ENCODE peak calls at places on chromosomes 2 and 18, in seven cellular contexts. M is cardiac fibroblast, R is nephron progenitor cell, F is right atrium auricular region, G is A549, S is fibroblast of the aortic adventitia, T is GM13976. J is an unnamed sample.

GRCh38 chr2:36356990-36357505 is 1.5 kb downstream of the CRIM1 start:
- DNase-seq in G (no peak), S (peak), R (peak), F (no peak), M (peak), T (peak), J (no peak)

GRCh38 chr2:207394203-207394741 is 135.5 kb upstream of the CREB1 start:
- DNase-seq in T (no peak), M (peak), R (no peak), S (peak), G (peak), F (no peak), J (no peak)

GRCh38 chr2:26696352-26696816 is 3.9 kb downstream of the KCNK3 start:
- DNase-seq in S (peak), G (peak), T (no peak), F (no peak), R (no peak), M (peak), J (no peak)

GRCh38 chr2:43224131-43224570 is 2.3 kb downstream of the ZFP36L2 start:
- DNase-seq in F (no peak), R (peak), M (peak), G (peak), S (peak), T (peak), J (peak)

GRCh38 chr18:6031004-6031403 is 135.7 kb upstream of the TMEM200C start:
- DNase-seq in S (no peak), F (no peak), G (no peak), R (no peak), M (no peak), T (no peak), J (no peak)

GRCh38 chr18:13216092-13216582 is 2.4 kb upstream of the LDLRAD4 start:
- DNase-seq in F (peak), T (peak), G (peak), S (peak), R (peak), M (peak), J (peak)

GRCh38 chr2:199306116-199306515 is 151.6 kb downstream of the SATB2 start:
- DNase-seq in F (no peak), M (no peak), R (no peak), G (no peak), T (no peak), S (no peak), J (no peak)

GRCh38 chr2:205563646-205564045 is 118.7 kb upstream of the NRP2 start:
- DNase-seq in F (no peak), S (no peak), R (no peak), T (peak), G (peak), M (peak), J (peak)

GRCh38 chr2:14634223-14634884 is 1.8 kb downstream of the LRATD1 start:
- DNase-seq in F (peak), S (peak), M (peak), G (peak), T (peak), R (peak), J (peak)

GRCh38 chr2:112848833-112849232 is 12.3 kb upstream of the IL1B start:
- DNase-seq in S (no peak), R (no peak), G (no peak), T (no peak), M (no peak), F (no peak), J (no peak)

GRCh38 chr18:1191341-1191740 is 286.7 kb downstream of the ADCYAP1 start:
- DNase-seq in S (no peak), T (no peak), G (no peak), F (no peak), R (no peak), M (no peak), J (no peak)

GRCh38 chr2:118940486-118941120 is 1.4 kb upstream of the MARCO start:
- DNase-seq in S (no peak), F (no peak), M (no peak), T (no peak), G (no peak), R (no peak), J (no peak)

GRCh38 chr18:26545335-26545734 is 3.0 kb downstream of the KCTD1 start:
- DNase-seq in S (no peak), M (no peak), T (no peak), G (no peak), F (no peak), R (no peak), J (no peak)

GRCh38 chr2:96764253-96764637 is 3.5 kb downstream of the CNNM4 start:
- DNase-seq in T (no peak), R (no peak), F (no peak), S (peak), M (no peak), G (no peak), J (no peak)

GRCh38 chr2:88739985-88740600 is 48.6 kb downstream of the RPIA start:
- DNase-seq in T (peak), F (peak), R (peak), S (peak), G (peak), M (peak), J (peak)

GRCh38 chr2:208820289-208820688 is 413.7 kb downstream of the PTH2R start:
- DNase-seq in S (no peak), F (no peak), M (no peak), G (peak), T (no peak), R (no peak), J (no peak)

GRCh38 chr2:145138626-145139025 is 618.7 kb upstream of the ZEB2 start:
- DNase-seq in F (no peak), M (no peak), G (no peak), T (no peak), R (no peak), S (no peak), J (no peak)

GRCh38 chr18:57561728-57562423 is 24.6 kb downstream of the FECH start:
- DNase-seq in T (peak), F (no peak), S (peak), M (peak), G (peak), R (peak), J (peak)

GRCh38 chr2:107728586-107728985 is 98.1 kb upstream of the RGPD4 start:
- DNase-seq in T (no peak), M (no peak), G (no peak), S (no peak), R (no peak), F (no peak), J (no peak)

GRCh38 chr18:51100371-51101000 is 70.5 kb downstream of the SMAD4 start:
- DNase-seq in R (no peak), M (no peak), G (no peak), T (no peak), F (no peak), S (no peak), J (no peak)

GRCh38 chr2:12363138-12363537 is 353.6 kb upstream of the TRIB2 start:
- DNase-seq in F (no peak), S (no peak), T (no peak), M (peak), G (no peak), R (no peak), J (no peak)

GRCh38 chr18:8286303-8286702 is 322.9 kb upstream of the RAB12 start:
- DNase-seq in S (peak), T (no peak), R (no peak), G (no peak), F (no peak), M (peak), J (no peak)

GRCh38 chr2:234689911-234690379 is 193.1 kb upstream of the ARL4C start:
- DNase-seq in R (no peak), G (no peak), F (peak), M (no peak), S (no peak), T (no peak), J (no peak)

GRCh38 chr2:200221055-200221692 is 85.3 kb upstream of the SPATS2L start:
- DNase-seq in G (peak), R (no peak), T (no peak), F (no peak), M (no peak), S (no peak), J (no peak)

GRCh38 chr2:212596688-212597087 is 58.1 kb upstream of the ERBB4 start:
- DNase-seq in G (no peak), R (no peak), S (no peak), M (no peak), F (no peak), T (no peak), J (no peak)

GRCh38 chr2:201432038-201432437 is 19.2 kb downstream of the TRAK2 start:
- DNase-seq in G (peak), S (peak), M (peak), R (no peak), F (no peak), T (no peak), J (no peak)

GRCh38 chr2:26942543-26943295 is 27.7 kb upstream of the MAPRE3 start:
- DNase-seq in S (peak), M (peak), T (peak), G (peak), F (peak), R (peak), J (peak)

GRCh38 chr2:189797902-189798301 is 13.7 kb downstream of the PMS1 start:
- DNase-seq in S (no peak), G (no peak), M (no peak), F (no peak), T (no peak), R (no peak), J (no peak)

GRCh38 chr2:196372811-196373664 is 201.7 kb upstream of the STK17B start:
- DNase-seq in S (peak), M (peak), T (no peak), F (no peak), G (no peak), R (no peak), J (no peak)

GRCh38 chr2:181037922-181038321 is 57.5 kb downstream of the UBE2E3 start:
- DNase-seq in T (no peak), G (no peak), S (peak), M (peak), F (no peak), R (no peak), J (no peak)

GRCh38 chr2:144510206-144510991 is 9.5 kb downstream of the ZEB2 start:
- DNase-seq in R (no peak), M (peak), G (no peak), F (no peak), T (peak), S (peak), J (no peak)

GRCh38 chr2:150410809-150411208 is 76.7 kb downstream of the RND3 start:
- DNase-seq in R (peak), F (no peak), G (peak), T (no peak), S (peak), M (peak), J (no peak)

GRCh38 chr2:32960647-32961403 is 14.1 kb downstream of the LTBP1 start:
- DNase-seq in M (no peak), T (no peak), F (no peak), S (no peak), R (no peak), G (no peak), J (no peak)

GRCh38 chr2:224938670-224939309 is 103.5 kb downstream of the DOCK10 start:
- DNase-seq in R (no peak), S (no peak), M (peak), F (no peak), G (no peak), T (no peak), J (no peak)

DNA sequence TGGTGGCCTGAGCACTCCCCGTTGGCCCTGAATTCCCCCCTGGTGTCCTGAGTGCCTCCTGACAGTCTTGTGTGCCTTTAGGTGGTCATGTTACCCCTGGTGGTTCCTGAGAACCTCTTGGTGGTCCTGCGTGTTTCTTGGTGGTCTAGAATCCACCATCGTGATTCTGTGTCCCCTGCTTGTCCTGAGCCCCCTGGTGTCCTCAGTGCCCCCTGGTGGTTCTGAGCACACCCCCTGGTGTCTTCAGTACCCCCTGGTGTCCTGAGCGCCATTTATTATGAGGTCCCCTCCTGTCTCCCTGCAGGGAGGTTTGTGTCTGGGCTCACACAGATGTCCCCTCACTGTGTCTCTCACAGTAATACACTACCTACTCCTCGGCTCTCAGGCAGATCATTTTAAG is 61.3 kb upstream of the MAL start:
- DNase-seq in S (no peak), R (no peak), F (no peak), G (no peak), M (no peak), T (no peak), J (no peak)
- TF ChIP-seq CTCF in S (no peak), R (no peak), F (no peak), G (no peak), M (no peak), T (no peak), J (no peak)

GRCh38 chr18:2336993-2337392 is 234.3 kb downstream of the METTL4 start:
- DNase-seq in T (no peak), S (no peak), F (no peak), R (no peak), M (no peak), G (no peak), J (no peak)

GRCh38 chr18:2338601-2339000 is 232.7 kb downstream of the METTL4 start:
- DNase-seq in S (no peak), M (no peak), R (no peak), F (no peak), T (no peak), G (no peak), J (no peak)

GRCh38 chr18:2337552-2338141 is 233.7 kb downstream of the METTL4 start:
- DNase-seq in S (no peak), M (peak), T (peak), R (no peak), F (no peak), G (peak), J (peak)
- TF ChIP-seq CTCF in S (peak), M (peak), T (peak), R (peak), F (no peak), G (peak), J (peak)

GRCh38 chr2:46653539-46653938 is 174.2 kb downstream of the TMEM247 start:
- DNase-seq in T (no peak), R (no peak), M (no peak), F (no peak), S (peak), G (no peak), J (no peak)
- TF ChIP-seq CTCF in T (no peak), R (no peak), M (no peak), F (no peak), S (peak), G (no peak), J (no peak)

GRCh38 chr2:20241973-20242726 is 17.2 kb upstream of the SDC1 start:
- DNase-seq in T (peak), S (no peak), G (no peak), M (no peak), F (no peak), R (peak), J (peak)

GRCh38 chr2:20247084-20247483 is 22.2 kb upstream of the SDC1 start:
- DNase-seq in S (no peak), M (no peak), F (no peak), T (no peak), R (no peak), G (no peak), J (no peak)

GRCh38 chr2:20242727-20243377 is 17.9 kb upstream of the SDC1 start:
- DNase-seq in R (no peak), S (no peak), G (no peak), M (no peak), F (no peak), T (no peak), J (no peak)
- TF ChIP-seq CTCF in R (no peak), S (no peak), G (no peak), M (no peak), F (no peak), T (no peak), J (no peak)

GRCh38 chr18:12046751-12047335 is 46.8 kb upstream of the ANKRD62 start:
- DNase-seq in F (peak), R (no peak), S (no peak), G (no peak), T (no peak), M (no peak), J (no peak)
- TF ChIP-seq CTCF in F (no peak), R (peak), S (no peak), G (peak), T (no peak), M (peak), J (peak)

GRCh38 chr2:160375802-160376469 is 117.7 kb downstream of the RBMS1 start:
- DNase-seq in G (peak), S (peak), R (no peak), T (no peak), F (no peak), M (peak), J (no peak)

GRCh38 chr2:160375037-160375436 is 118.6 kb downstream of the RBMS1 start:
- DNase-seq in G (peak), S (peak), R (no peak), F (no peak), M (peak), T (no peak), J (no peak)

GRCh38 chr2:160379399-160379798 is 114.2 kb downstream of the RBMS1 start:
- DNase-seq in T (no peak), R (no peak), S (peak), M (peak), F (no peak), G (peak), J (no peak)

GRCh38 chr2:160376576-160376975 is 117.0 kb downstream of the RBMS1 start:
- DNase-seq in M (peak), F (no peak), S (peak), T (no peak), R (no peak), G (peak), J (no peak)

GRCh38 chr2:160377204-160377995 is 116.2 kb downstream of the RBMS1 start:
- DNase-seq in F (no peak), G (no peak), S (peak), T (no peak), R (no peak), M (peak), J (no peak)
- TF ChIP-seq CTCF in F (no peak), G (peak), S (peak), T (no peak), R (no peak), M (peak), J (no peak)

DNA sequence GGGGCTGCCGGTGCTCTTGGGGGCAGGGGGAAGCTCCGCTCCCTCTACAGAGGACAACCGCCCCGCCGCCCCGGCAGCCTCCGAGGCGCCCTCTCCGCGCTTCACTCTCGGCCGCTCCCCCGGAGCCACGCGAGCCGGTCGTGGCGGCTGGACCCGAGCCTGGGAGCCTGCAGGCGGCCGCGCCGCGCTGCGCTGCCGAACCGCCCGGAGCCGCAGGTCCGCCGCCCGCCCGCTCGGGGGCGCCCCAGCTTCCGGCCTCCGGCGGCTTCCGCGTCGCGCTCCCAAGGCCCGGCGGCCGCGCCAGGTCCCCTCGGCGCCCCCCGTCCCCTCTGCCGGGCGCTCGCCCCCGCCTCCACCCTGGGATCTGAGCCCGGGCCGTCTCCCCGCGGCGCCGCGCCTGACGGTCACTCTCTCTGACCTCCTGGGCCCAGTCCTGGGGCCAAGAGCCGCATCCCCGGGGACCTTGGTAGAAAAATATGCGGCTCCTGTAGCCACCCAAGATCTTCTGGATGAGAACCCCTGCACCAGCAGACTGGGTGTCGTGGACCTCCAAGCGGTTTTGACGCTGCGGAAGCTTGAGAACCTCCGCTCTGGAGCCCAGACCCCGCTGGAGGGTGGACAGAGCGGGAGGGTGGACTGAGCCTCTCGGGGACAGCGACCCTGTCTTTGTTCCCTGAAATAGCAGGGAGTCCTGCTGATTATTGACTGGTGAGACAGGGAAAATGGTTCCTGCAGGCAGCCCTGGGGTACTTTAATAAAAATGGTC is 44.3 kb downstream of the SERTAD2 start:
- DNase-seq in F (peak), R (peak), M (peak), G (peak), T (peak), S (peak), J (peak)
- TF ChIP-seq CTCF in F (peak), R (no peak), M (no peak), G (peak), T (peak), S (peak), J (peak)

GRCh38 chr18:36399055-36399454 is 101.5 kb downstream of the FHOD3 start:
- DNase-seq in G (no peak), M (no peak), R (no peak), F (no peak), T (no peak), S (no peak), J (no peak)

GRCh38 chr18:36403896-36404824 is 106.6 kb downstream of the FHOD3 start:
- DNase-seq in S (no peak), R (no peak), G (no peak), M (no peak), F (no peak), T (no peak), J (no peak)

GRCh38 chr18:36401462-36401861 is 103.9 kb downstream of the FHOD3 start:
- DNase-seq in S (no peak), M (no peak), T (no peak), R (no peak), F (no peak), G (no peak), J (no peak)

GRCh38 chr18:36405611-36406010 is 108.1 kb downstream of the FHOD3 start:
- DNase-seq in T (no peak), G (no peak), R (no peak), F (no peak), M (no peak), S (no peak), J (no peak)

DNA sequence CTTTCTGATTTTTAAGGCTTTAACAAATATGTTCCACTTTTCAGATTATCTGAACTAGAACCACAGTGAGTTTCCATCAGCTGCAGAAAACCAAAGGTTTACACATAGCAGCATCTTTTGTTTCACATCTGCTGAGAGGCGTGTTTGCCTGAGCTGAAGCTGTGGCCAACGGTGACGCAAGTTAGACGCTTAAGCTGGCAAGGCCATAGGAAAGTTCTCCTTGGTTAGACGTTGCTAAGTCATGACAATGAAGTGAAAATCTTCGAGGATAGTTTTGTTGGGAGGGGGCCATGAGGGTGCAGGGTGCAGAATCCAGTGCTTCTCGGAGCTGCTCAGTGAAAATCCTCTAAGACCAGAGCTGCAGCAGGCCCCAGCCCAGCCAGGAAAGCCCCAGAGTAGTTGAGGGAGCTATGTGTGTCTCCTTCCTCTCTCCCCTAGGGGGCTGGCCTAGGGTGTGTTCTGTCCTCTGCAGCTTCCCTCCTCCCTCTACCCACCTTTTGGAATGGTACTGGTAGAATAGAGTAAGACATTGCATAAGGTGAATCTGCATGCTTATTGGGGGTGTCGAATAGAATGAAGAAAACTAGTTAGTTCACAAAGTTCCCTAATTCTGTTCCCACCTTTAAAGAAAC is 105.4 kb downstream of the FHOD3 start:
- DNase-seq in T (no peak), R (no peak), G (no peak), F (peak), S (peak), M (peak), J (no peak)
- TF ChIP-seq CTCF in T (no peak), R (no peak), G (no peak), F (no peak), S (peak), M (no peak), J (no peak)

GRCh38 chr18:54950221-54950620 is 9.0 kb downstream of the CCDC68 start:
- DNase-seq in F (no peak), G (no peak), S (no peak), M (no peak), R (no peak), T (no peak), J (no peak)
- TF ChIP-seq CTCF in F (no peak), G (peak), S (no peak), M (no peak), R (no peak), T (no peak), J (no peak)

GRCh38 chr18:59646228-59646945 is 50.8 kb downstream of the CCBE1 start:
- DNase-seq in T (no peak), F (no peak), S (no peak), G (no peak), R (no peak), M (no peak), J (no peak)
- TF ChIP-seq CTCF in T (peak), F (no peak), S (no peak), G (peak), R (no peak), M (peak), J (no peak)